ENCODE peak calls at places on chromosomes 6 and 20, in five cellular contexts. One of them, this sample, is unnamed.

GRCh38 chr6:105832358-105832757 is 253.8 kb upstream of the PRDM1 start:
- DNase-seq in epithelial cell of esophagus: peak
- DNase-seq in astrocyte of the cerebellum: no peak
- DNase-seq in GM10248: no peak
- DNase-seq in fibroblast of mammary gland: peak
- DNase-seq in this sample: no peak

GRCh38 chr6:150156460-150156859 is 13.6 kb downstream of the PPP1R14C start:
- DNase-seq in epithelial cell of esophagus: peak
- DNase-seq in astrocyte of the cerebellum: no peak
- DNase-seq in GM10248: no peak
- DNase-seq in fibroblast of mammary gland: no peak
- DNase-seq in this sample: no peak

GRCh38 chr6:128290221-128290620 is 230.2 kb downstream of the PTPRK start:
- DNase-seq in epithelial cell of esophagus: no peak
- DNase-seq in astrocyte of the cerebellum: peak
- DNase-seq in GM10248: no peak
- DNase-seq in fibroblast of mammary gland: no peak
- DNase-seq in this sample: no peak

GRCh38 chr6:84074988-84075781 is 41.6 kb downstream of the MRAP2 start:
- DNase-seq in epithelial cell of esophagus: peak
- DNase-seq in astrocyte of the cerebellum: no peak
- DNase-seq in GM10248: no peak
- DNase-seq in fibroblast of mammary gland: peak
- DNase-seq in this sample: no peak

GRCh38 chr6:117472667-117473066 is 9.8 kb upstream of the DCBLD1 start:
- DNase-seq in epithelial cell of esophagus: no peak
- DNase-seq in astrocyte of the cerebellum: no peak
- DNase-seq in GM10248: no peak
- DNase-seq in fibroblast of mammary gland: no peak
- DNase-seq in this sample: no peak

GRCh38 chr20:43529457-43530153 is 22.1 kb downstream of the L3MBTL1 start:
- DNase-seq in epithelial cell of esophagus: no peak
- DNase-seq in astrocyte of the cerebellum: no peak
- DNase-seq in GM10248: no peak
- DNase-seq in fibroblast of mammary gland: no peak
- DNase-seq in this sample: no peak

GRCh38 chr20:57620274-57620990 is at the start of gene ZBP1:
- DNase-seq in epithelial cell of esophagus: no peak
- DNase-seq in astrocyte of the cerebellum: no peak
- DNase-seq in GM10248: peak
- DNase-seq in fibroblast of mammary gland: no peak
- DNase-seq in this sample: no peak

GRCh38 chr20:49636447-49636846 is 68.5 kb upstream of the PTGIS start:
- DNase-seq in epithelial cell of esophagus: no peak
- DNase-seq in astrocyte of the cerebellum: no peak
- DNase-seq in GM10248: no peak
- DNase-seq in fibroblast of mammary gland: no peak
- DNase-seq in this sample: no peak

GRCh38 chr6:23174781-23175361 is 605.5 kb downstream of the HDGFL1 start:
- DNase-seq in epithelial cell of esophagus: peak
- DNase-seq in astrocyte of the cerebellum: peak
- DNase-seq in GM10248: no peak
- DNase-seq in fibroblast of mammary gland: peak
- DNase-seq in this sample: peak

GRCh38 chr6:42406296-42407280 is 45.1 kb downstream of the TRERF1 start:
- DNase-seq in epithelial cell of esophagus: peak
- DNase-seq in astrocyte of the cerebellum: no peak
- DNase-seq in GM10248: no peak
- DNase-seq in fibroblast of mammary gland: peak
- DNase-seq in this sample: no peak

GRCh38 chr6:111566873-111567517 is 38.7 kb downstream of the TRAF3IP2 start:
- DNase-seq in epithelial cell of esophagus: no peak
- DNase-seq in astrocyte of the cerebellum: no peak
- DNase-seq in GM10248: no peak
- DNase-seq in fibroblast of mammary gland: no peak
- DNase-seq in this sample: no peak

GRCh38 chr20:53869466-53870258 is 200.7 kb downstream of the BCAS1 start:
- DNase-seq in epithelial cell of esophagus: peak
- DNase-seq in astrocyte of the cerebellum: peak
- DNase-seq in GM10248: peak
- DNase-seq in fibroblast of mammary gland: peak
- DNase-seq in this sample: peak

GRCh38 chr20:46022411-46023147 is 6.4 kb upstream of the SLC12A5 start:
- DNase-seq in epithelial cell of esophagus: peak
- DNase-seq in astrocyte of the cerebellum: no peak
- DNase-seq in GM10248: peak
- DNase-seq in fibroblast of mammary gland: peak
- DNase-seq in this sample: no peak

GRCh38 chr6:71383891-71384489 is 95.4 kb downstream of the OGFRL1 start:
- DNase-seq in epithelial cell of esophagus: peak
- DNase-seq in astrocyte of the cerebellum: peak
- DNase-seq in GM10248: peak
- DNase-seq in fibroblast of mammary gland: peak
- DNase-seq in this sample: peak

GRCh38 chr20:58584051-58584824 is 66.8 kb upstream of the STX16 start:
- DNase-seq in epithelial cell of esophagus: no peak
- DNase-seq in astrocyte of the cerebellum: no peak
- DNase-seq in GM10248: no peak
- DNase-seq in fibroblast of mammary gland: no peak
- DNase-seq in this sample: no peak

GRCh38 chr6:7087491-7087979 is 20.2 kb upstream of the RREB1 start:
- DNase-seq in epithelial cell of esophagus: no peak
- DNase-seq in astrocyte of the cerebellum: no peak
- DNase-seq in GM10248: peak
- DNase-seq in fibroblast of mammary gland: no peak
- DNase-seq in this sample: no peak

GRCh38 chr20:25984933-25985332 is 288.3 kb upstream of the ZNF337 start:
- DNase-seq in epithelial cell of esophagus: peak
- DNase-seq in astrocyte of the cerebellum: no peak
- DNase-seq in GM10248: no peak
- DNase-seq in fibroblast of mammary gland: peak
- DNase-seq in this sample: peak

GRCh38 chr6:11772109-11772830 is 6.3 kb downstream of the ADTRP start:
- DNase-seq in epithelial cell of esophagus: peak
- DNase-seq in astrocyte of the cerebellum: peak
- DNase-seq in GM10248: no peak
- DNase-seq in fibroblast of mammary gland: peak
- DNase-seq in this sample: peak

GRCh38 chr6:147774856-147775255 is 266.4 kb downstream of the SAMD5 start:
- DNase-seq in epithelial cell of esophagus: no peak
- DNase-seq in astrocyte of the cerebellum: no peak
- DNase-seq in GM10248: no peak
- DNase-seq in fibroblast of mammary gland: peak
- DNase-seq in this sample: no peak

GRCh38 chr6:30103630-30104179 is 9.2 kb downstream of the TRIM31 start:
- DNase-seq in epithelial cell of esophagus: no peak
- DNase-seq in astrocyte of the cerebellum: no peak
- DNase-seq in GM10248: no peak
- DNase-seq in fibroblast of mammary gland: no peak
- DNase-seq in this sample: no peak

GRCh38 chr6:30102701-30103629 is 9.9 kb downstream of the TRIM31 start:
- DNase-seq in epithelial cell of esophagus: peak
- DNase-seq in astrocyte of the cerebellum: peak
- DNase-seq in GM10248: peak
- DNase-seq in fibroblast of mammary gland: peak
- DNase-seq in this sample: peak

GRCh38 chr6:30101423-30101938 is 11.4 kb downstream of the TRIM31 start:
- DNase-seq in epithelial cell of esophagus: peak
- DNase-seq in astrocyte of the cerebellum: no peak
- DNase-seq in GM10248: peak
- DNase-seq in fibroblast of mammary gland: peak
- DNase-seq in this sample: no peak

GRCh38 chr6:30100585-30101422 is 12.1 kb downstream of the TRIM31 start:
- DNase-seq in epithelial cell of esophagus: peak
- DNase-seq in astrocyte of the cerebellum: no peak
- DNase-seq in GM10248: peak
- DNase-seq in fibroblast of mammary gland: no peak
- DNase-seq in this sample: no peak

DNA sequence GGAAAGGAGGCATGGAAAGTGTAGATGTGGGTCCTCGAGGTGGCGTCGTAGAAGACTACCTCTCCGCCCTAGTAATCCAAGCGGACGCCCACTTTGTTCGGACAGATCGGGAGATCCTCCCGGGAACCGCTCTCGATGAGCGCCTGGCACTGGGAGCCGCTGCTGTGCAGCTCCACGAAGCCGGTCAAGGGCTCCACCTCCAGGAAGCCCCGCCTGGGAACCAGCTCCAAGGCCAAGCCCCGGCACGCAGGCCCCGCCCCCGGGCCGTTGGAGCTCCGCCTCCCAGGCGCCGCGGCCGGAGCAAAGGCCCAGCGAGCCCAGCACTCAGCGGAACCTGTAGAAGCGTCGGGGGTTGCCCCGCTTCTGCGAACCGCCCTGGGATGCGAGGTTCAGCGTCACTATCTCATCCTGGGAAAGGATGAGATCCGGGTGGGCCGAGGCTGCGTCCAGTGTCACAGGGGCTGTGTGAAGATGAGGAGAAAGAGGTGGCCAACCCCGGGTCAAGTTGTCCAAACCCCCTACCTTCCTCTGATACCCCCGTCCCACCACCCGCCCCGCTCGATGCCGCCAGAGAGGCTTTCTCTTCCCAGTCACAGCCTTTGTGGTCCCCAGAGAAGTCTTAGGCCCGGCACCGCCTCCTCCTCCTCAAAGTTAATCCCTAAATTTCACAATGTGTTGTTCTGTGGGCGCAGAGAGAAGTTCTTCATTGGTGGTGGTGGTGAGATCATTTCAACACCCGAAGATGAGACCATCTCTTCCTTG is 10.8 kb downstream of the TRIM31 start:
- DNase-seq in epithelial cell of esophagus: peak
- DNase-seq in astrocyte of the cerebellum: peak
- DNase-seq in GM10248: peak
- DNase-seq in fibroblast of mammary gland: peak
- DNase-seq in this sample: peak
- TF ChIP-seq CTCF in epithelial cell of esophagus: peak
- TF ChIP-seq CTCF in astrocyte of the cerebellum: peak
- TF ChIP-seq CTCF in GM10248: peak
- TF ChIP-seq CTCF in fibroblast of mammary gland: no peak
- TF ChIP-seq CTCF in this sample: peak

DNA sequence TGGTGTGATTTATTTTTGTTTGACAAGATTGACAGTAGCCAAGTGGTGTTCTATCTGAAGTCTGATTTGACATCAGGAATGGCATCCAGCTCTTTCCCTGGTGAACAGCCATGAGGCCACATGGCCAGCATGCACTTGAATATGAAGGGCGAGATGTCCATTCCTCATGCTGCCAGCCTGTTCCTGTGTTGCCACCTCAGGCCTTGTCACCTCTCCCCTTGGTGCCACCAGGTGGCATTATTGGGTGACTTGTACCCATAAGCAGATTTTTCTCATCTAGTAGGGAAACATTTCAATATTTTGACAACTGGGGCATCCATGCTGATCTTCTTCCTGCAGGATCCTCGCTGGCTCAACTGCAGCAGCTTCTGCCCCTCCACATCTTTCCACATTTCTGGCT is 199.1 kb downstream of the ERMARD start:
- DNase-seq in epithelial cell of esophagus: peak
- DNase-seq in astrocyte of the cerebellum: no peak
- DNase-seq in GM10248: no peak
- DNase-seq in fibroblast of mammary gland: peak
- DNase-seq in this sample: no peak
- TF ChIP-seq CTCF in epithelial cell of esophagus: peak
- TF ChIP-seq CTCF in astrocyte of the cerebellum: peak
- TF ChIP-seq CTCF in GM10248: peak
- TF ChIP-seq CTCF in fibroblast of mammary gland: no peak
- TF ChIP-seq CTCF in this sample: peak

DNA sequence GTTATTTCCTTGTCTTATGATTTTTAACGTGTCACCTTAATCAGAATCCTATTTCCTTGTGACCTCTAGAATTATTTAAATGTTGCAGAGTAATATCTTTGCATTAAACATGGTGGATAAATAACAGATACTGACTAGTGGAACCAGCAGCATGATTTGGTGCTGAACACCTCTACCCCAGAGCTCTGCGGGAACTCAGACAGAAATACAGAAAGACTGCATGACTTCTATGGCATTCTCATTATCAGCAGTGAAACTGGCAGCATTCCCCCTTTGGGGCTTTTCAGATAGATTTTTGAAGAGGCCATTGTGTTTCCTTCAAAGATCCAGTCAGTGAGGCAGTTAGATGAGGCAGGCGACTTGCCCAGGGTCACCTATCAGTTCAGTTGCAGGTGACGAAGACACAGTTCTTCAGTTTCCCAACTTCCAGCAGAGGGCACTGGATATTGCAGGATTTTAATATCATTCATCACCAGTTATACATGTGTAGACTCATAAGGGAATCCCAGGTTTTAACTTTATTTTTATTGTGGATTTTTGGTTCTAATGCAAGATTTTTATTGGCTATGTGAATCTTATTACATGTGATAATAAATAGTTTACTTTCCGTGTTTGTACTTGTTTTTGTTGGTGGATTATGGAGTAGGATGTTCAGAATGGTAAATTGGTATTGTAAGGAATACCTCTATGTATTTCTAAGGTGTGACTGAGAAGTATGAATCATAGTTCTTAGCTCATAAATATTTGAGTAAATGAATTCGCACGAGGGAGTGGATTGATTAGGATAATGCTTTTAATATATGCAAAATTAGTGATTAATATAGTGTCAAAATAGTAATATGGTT is 81.3 kb downstream of the AFDN start:
- DNase-seq in epithelial cell of esophagus: peak
- DNase-seq in astrocyte of the cerebellum: no peak
- DNase-seq in GM10248: no peak
- DNase-seq in fibroblast of mammary gland: peak
- DNase-seq in this sample: no peak
- TF ChIP-seq CTCF in epithelial cell of esophagus: peak
- TF ChIP-seq CTCF in astrocyte of the cerebellum: peak
- TF ChIP-seq CTCF in GM10248: no peak
- TF ChIP-seq CTCF in fibroblast of mammary gland: peak
- TF ChIP-seq CTCF in this sample: peak

GRCh38 chr6:44286747-44287146 is 16.5 kb downstream of the TMEM151B start:
- DNase-seq in epithelial cell of esophagus: no peak
- DNase-seq in astrocyte of the cerebellum: no peak
- DNase-seq in GM10248: no peak
- DNase-seq in fibroblast of mammary gland: no peak
- DNase-seq in this sample: no peak
- TF ChIP-seq CTCF in epithelial cell of esophagus: no peak
- TF ChIP-seq CTCF in astrocyte of the cerebellum: no peak
- TF ChIP-seq CTCF in GM10248: no peak
- TF ChIP-seq CTCF in fibroblast of mammary gland: no peak
- TF ChIP-seq CTCF in this sample: no peak

GRCh38 chr6:125271486-125272159 is 30.1 kb downstream of the HDDC2 start:
- DNase-seq in epithelial cell of esophagus: no peak
- DNase-seq in astrocyte of the cerebellum: no peak
- DNase-seq in GM10248: no peak
- DNase-seq in fibroblast of mammary gland: peak
- DNase-seq in this sample: no peak
- TF ChIP-seq CTCF in epithelial cell of esophagus: no peak
- TF ChIP-seq CTCF in astrocyte of the cerebellum: no peak
- TF ChIP-seq CTCF in GM10248: no peak
- TF ChIP-seq CTCF in fibroblast of mammary gland: no peak
- TF ChIP-seq CTCF in this sample: no peak